ENCODE peak calls at places on chromosomes 2 and 18, in six cellular contexts. I is SJSA1; C is foreskin melanocyte; G is stimulated activated CD4-positive, alpha-beta T cell treated with anti-CD3 and anti-CD28 coated beads, Interleukin-4, amount 100 ng/mL, for 4 hours; Z is NCI-H2081; Y is psoas muscle. O is an unnamed sample.

GRCh38 chr2:188410504-188411235 is 119.0 kb downstream of the GULP1 start:
- DNase-seq in I (peak; percentile 78), C (no peak), G (no peak), Z (no peak), Y (no peak), O (no peak)

GRCh38 chr2:134233733-134234135 is 20.1 kb upstream of the MGAT5 start:
- DNase-seq in I (no peak), C (no peak), G (no peak), Z (no peak), Y (no peak), O (no peak)

GRCh38 chr2:105344704-105345345 is 7.5 kb downstream of the C2orf49 start:
- DNase-seq in I (peak; percentile 34), C (peak; percentile 18), G (no peak), Z (peak; percentile 13), Y (no peak), O (peak; percentile 23)

GRCh38 chr2:20184067-20184938 is 40.6 kb downstream of the SDC1 start:
- DNase-seq in I (peak; percentile 79), C (no peak), G (no peak), Z (no peak), Y (no peak), O (no peak)

GRCh38 chr2:223034241-223034933 is 17.6 kb upstream of the KCNE4 start:
- DNase-seq in I (no peak), C (no peak), G (no peak), Z (no peak), Y (no peak), O (no peak)

GRCh38 chr2:174683392-174683759 is 80.9 kb downstream of the CHRNA1 start:
- DNase-seq in I (peak; percentile 52), C (peak; percentile 24), G (peak; percentile 10), Z (no peak), Y (no peak), O (peak; percentile 2)

GRCh38 chr2:170360546-170361358 is 182.8 kb downstream of the MYO3B start:
- DNase-seq in I (no peak), C (no peak), G (no peak), Z (no peak), Y (no peak), O (no peak)

GRCh38 chr18:60090170-60090569 is 190.4 kb downstream of the PMAIP1 start:
- DNase-seq in I (no peak), C (no peak), G (no peak), Z (no peak), Y (no peak), O (peak; percentile 45)

GRCh38 chr2:98488252-98488651 is 43.6 kb downstream of the INPP4A start:
- DNase-seq in I (no peak), C (no peak), G (no peak), Z (no peak), Y (no peak), O (no peak)

GRCh38 chr2:23803275-23803964 is 123.5 kb downstream of the ATAD2B start:
- DNase-seq in I (no peak), C (no peak), G (no peak), Z (no peak), Y (no peak), O (no peak)

GRCh38 chr2:4354678-4355077 is 651.3 kb downstream of the DCDC2C start:
- DNase-seq in I (no peak), C (no peak), G (no peak), Z (peak; percentile 26), Y (no peak), O (no peak)

GRCh38 chr18:3526421-3527354 is 76.7 kb downstream of the TGIF1 start:
- DNase-seq in I (no peak), C (peak; percentile 92), G (no peak), Z (peak; percentile 40), Y (no peak), O (peak; percentile 74)

GRCh38 chr2:221539246-221539645 is 32.9 kb downstream of the EPHA4 start:
- DNase-seq in I (no peak), C (no peak), G (no peak), Z (no peak), Y (no peak), O (no peak)

GRCh38 chr2:27182346-27182745 is 29.5 kb upstream of the ATRAID start:
- DNase-seq in I (peak; percentile 96), C (no peak), G (no peak), Z (no peak), Y (no peak), O (no peak)

GRCh38 chr2:48755473-48755872 is at the start of gene LHCGR:
- DNase-seq in I (no peak), C (no peak), G (no peak), Z (no peak), Y (peak; percentile 26), O (no peak)

GRCh38 chr2:74690571-74690970 is 36.5 kb downstream of the SEMA4F start:
- DNase-seq in I (peak; percentile 48), C (peak; percentile 57), G (no peak), Z (peak; percentile 62), Y (no peak), O (peak; percentile 59)

GRCh38 chr2:98465456-98466201 is 21.0 kb downstream of the INPP4A start:
- DNase-seq in I (peak; percentile 50), C (no peak), G (peak; percentile 70), Z (peak; percentile 86), Y (peak; percentile 59), O (peak; percentile 76)

GRCh38 chr2:212539145-212539880 is 711 bp upstream of the ERBB4 start:
- DNase-seq in I (no peak), C (no peak), G (no peak), Z (peak; percentile 78), Y (peak; percentile 52), O (peak; percentile 88)

GRCh38 chr2:37168217-37168981 is 11.6 kb upstream of the EIF2AK2 start:
- DNase-seq in I (peak; percentile 36), C (no peak), G (peak; percentile 17), Z (peak; percentile 41), Y (no peak), O (peak; percentile 34)

GRCh38 chr2:14418110-14418509 is 214.4 kb upstream of the LRATD1 start:
- DNase-seq in I (no peak), C (no peak), G (no peak), Z (no peak), Y (no peak), O (no peak)

GRCh38 chr2:20288941-20289340 is 61.7 kb downstream of the PUM2 start:
- DNase-seq in I (peak; percentile 32), C (no peak), G (no peak), Z (no peak), Y (no peak), O (no peak)

GRCh38 chr2:177072069-177072468 is 140.5 kb upstream of the HNRNPA3 start:
- DNase-seq in I (no peak), C (no peak), G (no peak), Z (no peak), Y (no peak), O (no peak)

GRCh38 chr2:28986429-28986828 is 5.3 kb downstream of the TOGARAM2 start:
- DNase-seq in I (no peak), C (no peak), G (no peak), Z (no peak), Y (no peak), O (no peak)

O was measured in NCI-H146.